ENCODE peak calls at places on chromosome 1, in five cellular contexts. X, M, Y, U and B are unnamed samples.

GRCh38 chr1:227748496-227749182 is 13.4 kb downstream of the SNAP47 start:
- DNase-seq in X (no peak), M (peak; percentile 35), Y (no peak), U (no peak), B (no peak)

GRCh38 chr1:21567241-21568005 is 58.2 kb downstream of the ALPL start:
- DNase-seq in X (peak; percentile 44), U (no peak), Y (no peak), M (no peak), B (no peak)

GRCh38 chr1:29210278-29211085 is 20.3 kb downstream of the MECR start:
- DNase-seq in M (no peak), X (no peak), Y (no peak), U (no peak), B (no peak)

GRCh38 chr1:54249798-54250497 is 50.0 kb downstream of the MRPL37 start:
- DNase-seq in Y (peak; percentile 48), M (no peak), U (no peak), X (peak; percentile 43), B (no peak)

GRCh38 chr1:88296227-88297010 is 387.7 kb upstream of the PKN2 start:
- DNase-seq in M (no peak), Y (no peak), X (no peak), U (no peak), B (no peak)

GRCh38 chr1:17363351-17363750 is 8.6 kb upstream of the PADI6 start:
- DNase-seq in U (no peak), Y (no peak), M (no peak), X (no peak), B (no peak)

GRCh38 chr1:39666772-39667171 is 5.1 kb downstream of the NT5C1A start:
- DNase-seq in M (peak; percentile 64), U (no peak), X (no peak), Y (no peak), B (no peak)

GRCh38 chr1:22380024-22380785 is 71.4 kb upstream of the ZBTB40 start:
- DNase-seq in X (peak; percentile 15), M (no peak), Y (no peak), U (no peak), B (no peak)

GRCh38 chr1:162191396-162192322 is 122.2 kb downstream of the NOS1AP start:
- DNase-seq in X (no peak), U (no peak), M (no peak), Y (no peak), B (no peak)

GRCh38 chr1:152968248-152968647 is 2.2 kb upstream of the SPRR4 start:
- DNase-seq in M (no peak), X (no peak), Y (no peak), U (no peak), B (no peak)

GRCh38 chr1:231855966-231856365 is 229.4 kb downstream of the DISC1 start:
- DNase-seq in Y (no peak), M (no peak), U (no peak), X (no peak), B (no peak)

GRCh38 chr1:157505481-157506272 is 46.6 kb downstream of the FCRL5 start:
- DNase-seq in Y (peak; percentile 68), U (peak; percentile 40), M (peak; percentile 38), X (no peak), B (peak; percentile 52)

GRCh38 chr1:6800728-6801127 is 15.5 kb downstream of the CAMTA1 start:
- DNase-seq in Y (no peak), M (no peak), X (no peak), U (no peak), B (no peak)